ENCODE peak calls at places on chromosomes 7 and 10, in nine cellular contexts. H, M, X, O, S, B, V, P and T are unnamed samples.

GRCh38 chr10:11443468-11444147 is 167.8 kb downstream of the USP6NL start:
- DNase-seq in H (no peak), M (no peak), X (no peak), O (no peak), S (no peak), B (no peak), V (no peak), P (no peak), T (no peak)

GRCh38 chr7:136685506-136685905 is 182.9 kb upstream of the CHRM2 start:
- DNase-seq in H (no peak), M (no peak), X (no peak), O (no peak), S (no peak), B (no peak), V (no peak), P (no peak), T (no peak)

GRCh38 chr7:38306136-38306535 is 32.7 kb upstream of the TARP start:
- DNase-seq in H (no peak), M (no peak), X (no peak), O (no peak), S (peak), B (no peak), V (no peak), P (no peak), T (no peak)

GRCh38 chr10:50627896-50628295 is 4.1 kb upstream of the SGMS1 start:
- DNase-seq in H (no peak), M (no peak), X (no peak), O (no peak), S (no peak), B (no peak), V (peak), P (no peak), T (no peak)

GRCh38 chr7:150879345-150879744 is 27.0 kb downstream of the AOC1 start:
- DNase-seq in H (no peak), M (no peak), X (no peak), O (no peak), S (no peak), B (no peak), V (peak), P (no peak), T (no peak)

GRCh38 chr10:117464176-117464575 is 78.4 kb upstream of the EMX2 start:
- DNase-seq in H (no peak), M (no peak), X (no peak), O (no peak), S (no peak), B (no peak), V (no peak), P (no peak), T (no peak)

GRCh38 chr7:128963327-128963757 is 25.6 kb downstream of the IRF5 start:
- DNase-seq in H (no peak), M (no peak), X (no peak), O (no peak), S (peak), B (no peak), V (no peak), P (no peak), T (no peak)

GRCh38 chr10:90288403-90288933 is 569.4 kb downstream of the HTR7 start:
- DNase-seq in H (no peak), M (no peak), X (no peak), O (no peak), S (peak), B (no peak), V (no peak), P (no peak), T (no peak)

GRCh38 chr7:135744938-135745701 is 3.5 kb downstream of the FAM180A start:
- DNase-seq in H (no peak), M (no peak), X (no peak), O (no peak), S (peak), B (no peak), V (no peak), P (no peak), T (no peak)

GRCh38 chr7:112939589-112940313 is 146.9 kb downstream of the GPR85 start:
- DNase-seq in H (peak), M (peak), X (peak), O (peak), S (peak), B (peak), V (peak), P (peak), T (peak)
- TF ChIP-seq POLR2A in H (no peak), M (peak), X (peak), O (peak), S (no peak), B (no peak), V (peak), P (no peak), T (peak)

GRCh38 chr10:46028584-46029570 is 1.5 kb downstream of the NCOA4 start:
- DNase-seq in H (no peak), M (peak), X (no peak), O (peak), S (peak), B (no peak), V (no peak), P (no peak), T (no peak)

GRCh38 chr10:46026106-46026505 is 4.3 kb downstream of the NCOA4 start:
- DNase-seq in H (no peak), M (no peak), X (no peak), O (no peak), S (no peak), B (no peak), V (no peak), P (no peak), T (no peak)

GRCh38 chr10:46031648-46032532 is 1.5 kb upstream of the NCOA4 start:
- DNase-seq in H (no peak), M (no peak), X (no peak), O (no peak), S (no peak), B (no peak), V (no peak), P (no peak), T (no peak)

GRCh38 chr10:46033602-46034011 is 3.2 kb upstream of the NCOA4 start:
- DNase-seq in H (no peak), M (peak), X (no peak), O (no peak), S (peak), B (peak), V (no peak), P (no peak), T (no peak)

DNA sequence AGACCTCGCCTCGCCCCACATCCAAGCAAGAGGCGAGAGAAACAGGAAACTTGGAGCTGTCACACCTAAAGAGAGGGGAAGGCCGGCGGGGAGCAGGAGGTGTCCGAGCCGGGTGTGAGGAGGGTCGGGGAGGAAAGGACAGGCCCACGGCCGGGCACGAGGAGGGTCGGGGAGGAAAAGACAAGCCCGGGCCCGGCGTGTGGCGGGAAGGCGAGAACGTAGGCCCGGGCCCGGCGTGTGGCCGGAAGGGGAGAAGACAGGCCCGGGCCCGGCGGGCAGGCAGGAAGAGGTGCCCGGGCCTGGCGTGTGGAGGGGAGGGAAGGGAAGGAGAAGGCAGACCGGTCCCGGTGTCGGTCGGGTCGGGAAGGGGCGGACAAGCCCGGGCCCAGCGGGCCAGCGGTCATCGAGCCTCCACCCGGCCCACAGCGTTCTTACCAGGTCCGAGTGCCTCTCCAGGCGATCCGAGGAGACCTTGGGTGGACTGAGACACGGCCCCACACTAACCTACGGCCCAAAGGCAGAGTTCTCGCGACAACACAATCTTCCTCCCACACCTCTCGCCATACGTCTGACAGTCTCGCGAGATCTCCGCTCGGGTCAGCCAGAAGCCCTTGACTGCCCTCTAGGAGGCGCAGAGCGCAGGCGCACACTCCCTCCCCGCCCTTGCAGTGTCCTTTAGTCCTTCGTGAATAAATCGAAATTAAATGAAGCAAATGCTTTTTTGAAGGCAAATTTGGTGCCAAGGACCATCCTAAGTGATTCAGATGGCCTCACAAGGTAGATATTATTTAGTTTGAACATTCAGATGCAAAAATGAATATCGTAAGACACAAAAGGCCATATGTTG is at the start of gene NCOA4:
- DNase-seq in H (peak), M (peak), X (peak), O (peak), S (peak), B (peak), V (peak), P (peak), T (peak)
- TF ChIP-seq POLR2A in H (peak), M (peak), X (peak), O (peak), S (peak), B (no peak), V (no peak), P (peak), T (peak)

DNA sequence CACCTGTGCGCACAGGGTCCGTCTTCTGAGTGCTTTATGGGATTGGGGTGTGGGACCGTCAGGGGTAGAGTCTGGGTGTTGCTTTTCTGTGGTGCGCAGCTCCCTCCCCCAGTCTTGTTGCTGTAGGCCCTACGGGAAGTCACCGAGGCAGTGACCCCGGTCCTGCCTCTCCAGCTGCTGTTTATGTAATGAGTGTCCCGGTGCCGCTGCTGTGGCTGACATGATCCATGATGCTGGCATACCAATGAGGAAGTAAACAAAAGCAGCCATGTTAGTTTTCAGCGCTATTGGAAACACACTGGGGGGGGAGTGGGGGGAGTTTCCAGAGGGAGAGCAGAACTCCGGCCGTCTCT is 1.1 kb downstream of the TRIM8 start:
- DNase-seq in H (peak), M (peak), X (peak), O (peak), S (peak), B (peak), V (no peak), P (no peak), T (peak)
- TF ChIP-seq POLR2A in H (peak), M (no peak), X (no peak), O (peak), S (no peak), B (no peak), V (no peak), P (peak), T (no peak)

DNA sequence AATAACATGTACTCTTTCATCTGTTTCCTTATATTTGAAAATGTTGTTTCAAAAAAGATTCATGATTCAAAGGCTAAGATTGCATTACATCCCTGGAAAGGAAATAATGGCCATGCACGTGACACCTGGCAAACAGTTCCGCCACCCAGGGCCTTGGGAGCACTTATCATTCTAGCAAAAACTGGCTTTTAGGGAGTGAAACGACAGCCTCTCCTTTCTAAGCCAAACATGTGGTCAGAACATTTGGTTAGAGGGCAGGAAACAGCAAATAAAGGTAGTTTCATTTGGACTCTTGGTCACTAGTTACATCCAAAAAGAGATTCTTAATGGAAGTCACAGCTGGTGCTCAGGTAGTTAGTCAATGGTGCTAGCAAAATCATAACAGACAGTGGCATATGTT is 83.5 kb downstream of the FAS start:
- DNase-seq in H (peak), M (no peak), X (peak), O (peak), S (no peak), B (peak), V (no peak), P (no peak), T (peak)
- TF ChIP-seq POLR2A in H (no peak), M (no peak), X (no peak), O (no peak), S (no peak), B (no peak), V (no peak), P (no peak), T (no peak)

DNA sequence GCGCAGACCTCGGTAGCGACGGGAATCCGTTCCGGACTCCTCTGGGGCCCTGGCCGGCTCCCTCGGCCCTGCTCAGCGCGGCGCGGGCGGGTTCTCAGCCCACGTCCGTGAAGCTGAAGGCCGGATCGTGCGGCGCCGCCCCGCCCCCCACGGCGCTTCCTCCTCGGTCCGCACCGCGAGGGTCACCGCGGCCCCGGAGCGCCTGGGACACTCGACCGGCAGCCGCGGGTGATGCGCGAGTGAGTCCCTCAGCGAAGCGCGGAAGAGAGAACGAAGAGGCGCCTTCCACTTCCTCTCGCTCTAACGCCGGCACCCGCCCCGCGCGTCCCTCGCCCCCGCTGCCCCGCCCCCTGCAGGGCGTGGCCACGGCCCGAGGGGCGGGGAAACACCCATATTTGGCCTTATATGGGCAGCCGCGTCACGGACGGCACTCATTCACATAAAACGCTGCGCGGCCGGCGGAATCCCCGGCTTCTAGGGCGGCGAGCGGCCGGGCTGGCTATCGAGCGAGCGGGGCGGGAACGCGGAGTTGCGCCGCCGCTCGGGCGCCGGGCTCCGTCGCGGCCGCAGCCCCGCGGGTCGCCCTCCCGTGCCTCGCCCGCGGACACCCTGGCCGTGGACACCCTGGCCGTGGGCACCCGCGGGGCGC is at the start of gene DUSP5:
- DNase-seq in H (peak), M (peak), X (peak), O (peak), S (peak), B (peak), V (peak), P (peak), T (peak)
- TF ChIP-seq POLR2A in H (peak), M (peak), X (peak), O (peak), S (peak), B (no peak), V (peak), P (peak), T (peak)